ENCODE peak calls at places on chromosome X, in four cellular contexts. G, D, L and F are unnamed samples.

GRCh38 chrX:37745354-37745753 is 34.5 kb upstream of the CYBB start:
- DNase-seq in G (peak), D (peak), L (peak), F (peak)

GRCh38 chrX:99857455-99857854 is 552.6 kb downstream of the PCDH19 start:
- DNase-seq in G (no peak), D (no peak), L (no peak), F (no peak)

GRCh38 chrX:70132244-70132643 is 1.0 kb upstream of the IGBP1 start:
- DNase-seq in G (no peak), D (no peak), L (no peak), F (no peak)

GRCh38 chrX:44935640-44936039 is 62.7 kb downstream of the KDM6A start:
- DNase-seq in G (no peak), D (no peak), L (no peak), F (peak)

GRCh38 chrX:23435575-23435974 is 100.9 kb downstream of the PTCHD1 start:
- DNase-seq in G (no peak), D (no peak), L (no peak), F (no peak)

GRCh38 chrX:1231850-1232505 is 19.5 kb upstream of the CRLF2 start:
- DNase-seq in G (no peak), D (no peak), L (no peak), F (no peak)

GRCh38 chrX:68703369-68703768 is 55.9 kb downstream of the STARD8 start:
- DNase-seq in G (no peak), D (no peak), L (no peak), F (no peak)

GRCh38 chrX:9131066-9131465 is 97.1 kb upstream of the FAM9B start:
- DNase-seq in G (no peak), D (no peak), L (no peak), F (no peak)

GRCh38 chrX:40049084-40049641 is 48.6 kb downstream of the BCOR start:
- DNase-seq in G (no peak), D (no peak), L (no peak), F (no peak)

GRCh38 chrX:2474963-2475726 is 25.6 kb downstream of the DHRSX start:
- DNase-seq in G (no peak), D (no peak), L (no peak), F (no peak)

GRCh38 chrX:42094208-42094607 is 170.9 kb upstream of the CASK start:
- DNase-seq in G (no peak), D (no peak), L (no peak), F (no peak)

GRCh38 chrX:100636321-100636991 is at the start of gene TSPAN6:
- DNase-seq in G (peak), D (peak), L (peak), F (peak)

GRCh38 chrX:78116365-78116764 is 12.3 kb downstream of the PGK1 start:
- DNase-seq in G (no peak), D (no peak), L (no peak), F (no peak)

GRCh38 chrX:78118628-78119027 is 14.6 kb downstream of the PGK1 start:
- DNase-seq in G (no peak), D (no peak), L (no peak), F (no peak)

GRCh38 chrX:78124304-78124703 is 15.1 kb downstream of the TAF9B start:
- DNase-seq in G (no peak), D (no peak), L (no peak), F (no peak)

GRCh38 chrX:78123190-78123589 is 16.3 kb downstream of the TAF9B start:
- DNase-seq in G (no peak), D (no peak), L (no peak), F (no peak)

DNA sequence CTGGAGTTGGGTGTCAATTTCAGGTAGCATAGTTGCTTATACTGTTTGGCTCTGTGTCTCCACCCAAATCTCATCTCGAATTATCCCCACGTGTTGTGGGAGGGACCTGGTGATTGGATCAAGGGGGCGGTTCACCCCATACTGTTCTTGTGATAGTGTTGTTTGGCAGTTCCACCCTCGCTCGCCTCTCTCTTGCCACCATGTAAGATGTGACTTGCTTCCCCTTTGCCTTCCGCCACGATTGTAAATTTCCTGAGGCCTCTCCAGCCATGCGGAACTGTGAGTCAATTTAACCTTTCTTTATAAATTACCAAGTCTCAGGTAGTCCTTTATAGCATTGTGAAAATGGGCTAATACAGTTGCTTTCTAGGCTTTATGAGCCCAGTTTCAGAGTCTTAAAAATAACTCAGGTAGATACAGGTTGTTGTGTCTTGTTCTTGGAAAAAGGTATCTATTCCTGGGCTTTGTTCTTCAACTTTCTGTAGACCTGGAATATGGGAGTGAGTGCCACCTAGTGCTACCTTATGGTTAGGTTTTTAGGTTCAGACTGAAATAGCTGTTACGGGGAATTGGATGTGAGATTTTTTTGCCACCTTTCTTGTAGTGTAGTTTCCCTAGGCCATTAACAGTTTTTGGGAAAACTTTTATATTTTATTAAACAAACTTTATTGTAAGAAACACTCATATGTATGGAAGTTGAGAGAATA is 15.6 kb downstream of the PGK1 start:
- DNase-seq in G (no peak), D (no peak), L (no peak), F (no peak)
- TF ChIP-seq CTCF in G (no peak), D (peak), L (no peak), F (no peak)

GRCh38 chrX:19564606-19565005 is 49.3 kb upstream of the MAP3K15 start:
- DNase-seq in G (no peak), D (no peak), L (no peak), F (no peak)

GRCh38 chrX:19568422-19568821 is 53.1 kb upstream of the MAP3K15 start:
- DNase-seq in G (no peak), D (no peak), L (no peak), F (no peak)

GRCh38 chrX:19569121-19569805 is 54.0 kb upstream of the MAP3K15 start:
- DNase-seq in G (no peak), D (no peak), L (no peak), F (peak)

GRCh38 chrX:19565605-19566004 is 50.3 kb upstream of the MAP3K15 start:
- DNase-seq in G (no peak), D (no peak), L (no peak), F (no peak)

DNA sequence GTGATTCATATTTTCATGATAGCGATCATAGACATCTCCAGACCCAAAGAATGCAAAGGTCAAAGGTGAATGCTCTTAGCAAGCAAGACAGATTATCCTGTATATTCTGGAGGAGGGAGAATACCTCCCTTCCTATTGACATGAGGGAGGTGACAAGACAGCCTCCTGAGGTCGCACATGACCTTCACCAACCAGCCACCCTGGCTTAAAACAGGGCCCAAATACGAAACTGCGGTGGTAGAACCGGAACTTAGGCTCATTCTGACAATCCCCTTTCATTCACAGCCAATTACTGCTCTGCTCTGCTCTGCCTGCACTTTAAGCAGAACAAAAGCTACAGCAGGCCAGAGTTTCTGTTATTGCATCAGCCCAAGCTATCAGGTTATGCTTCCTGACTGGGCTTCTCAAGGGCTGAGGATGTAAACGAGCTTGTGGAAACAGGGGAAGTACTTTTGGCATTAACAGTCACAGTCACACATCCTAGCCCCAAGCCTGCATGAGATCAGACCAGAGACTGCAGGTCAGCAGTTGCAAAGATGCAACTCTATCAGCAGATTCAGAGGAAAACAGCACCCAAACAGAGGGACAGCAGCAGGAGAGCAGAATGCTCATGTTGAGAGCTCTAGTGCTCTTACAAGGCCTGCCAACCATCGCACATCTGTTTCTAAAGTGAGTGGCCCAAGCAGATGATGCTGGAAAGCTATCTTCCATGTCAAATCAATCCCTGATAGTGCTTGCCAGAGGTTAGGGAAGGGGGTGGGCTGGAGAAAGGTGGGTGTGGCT is 51.2 kb upstream of the MAP3K15 start:
- DNase-seq in G (no peak), D (peak), L (no peak), F (no peak)
- H3K27ac ChIP-seq in G (no peak), D (peak), L (peak), F (peak)

DNA sequence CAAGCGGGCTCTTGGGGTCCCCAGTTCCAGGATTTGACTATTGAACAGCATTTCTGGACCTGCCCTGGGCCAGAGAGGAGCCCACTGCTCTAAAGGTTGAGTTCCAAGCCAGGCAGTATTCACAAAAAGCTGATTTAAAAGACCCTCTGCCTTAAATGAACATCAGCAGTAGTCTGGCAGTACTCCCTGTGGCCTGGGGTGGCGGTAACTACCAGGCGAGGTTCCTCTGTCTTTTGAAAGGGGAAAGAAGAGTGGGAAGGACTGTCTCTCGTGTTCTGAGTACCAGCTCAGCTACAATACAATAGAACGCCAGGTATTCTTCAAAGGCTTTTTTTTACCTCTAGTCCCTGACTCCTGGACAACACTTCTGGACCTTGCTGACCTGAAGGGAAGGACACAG is 456.4 kb upstream of the TEX13C start:
- DNase-seq in G (no peak), D (no peak), L (no peak), F (no peak)
- TF ChIP-seq CTCF in G (no peak), D (no peak), L (no peak), F (no peak)

GRCh38 chrX:150982235-150982785 is 825 bp upstream of the HMGB3 start:
- DNase-seq in G (no peak), D (no peak), L (no peak), F (no peak)

GRCh38 chrX:150983526-150984163 is 510 bp downstream of the HMGB3 start:
- DNase-seq in G (no peak), D (peak), L (no peak), F (no peak)

GRCh38 chrX:150980711-150981110 is 2.4 kb upstream of the HMGB3 start:
- DNase-seq in G (no peak), D (no peak), L (no peak), F (no peak)

GRCh38 chrX:150984164-150984824 is 1.2 kb downstream of the HMGB3 start:
- DNase-seq in G (no peak), D (no peak), L (no peak), F (no peak)

DNA sequence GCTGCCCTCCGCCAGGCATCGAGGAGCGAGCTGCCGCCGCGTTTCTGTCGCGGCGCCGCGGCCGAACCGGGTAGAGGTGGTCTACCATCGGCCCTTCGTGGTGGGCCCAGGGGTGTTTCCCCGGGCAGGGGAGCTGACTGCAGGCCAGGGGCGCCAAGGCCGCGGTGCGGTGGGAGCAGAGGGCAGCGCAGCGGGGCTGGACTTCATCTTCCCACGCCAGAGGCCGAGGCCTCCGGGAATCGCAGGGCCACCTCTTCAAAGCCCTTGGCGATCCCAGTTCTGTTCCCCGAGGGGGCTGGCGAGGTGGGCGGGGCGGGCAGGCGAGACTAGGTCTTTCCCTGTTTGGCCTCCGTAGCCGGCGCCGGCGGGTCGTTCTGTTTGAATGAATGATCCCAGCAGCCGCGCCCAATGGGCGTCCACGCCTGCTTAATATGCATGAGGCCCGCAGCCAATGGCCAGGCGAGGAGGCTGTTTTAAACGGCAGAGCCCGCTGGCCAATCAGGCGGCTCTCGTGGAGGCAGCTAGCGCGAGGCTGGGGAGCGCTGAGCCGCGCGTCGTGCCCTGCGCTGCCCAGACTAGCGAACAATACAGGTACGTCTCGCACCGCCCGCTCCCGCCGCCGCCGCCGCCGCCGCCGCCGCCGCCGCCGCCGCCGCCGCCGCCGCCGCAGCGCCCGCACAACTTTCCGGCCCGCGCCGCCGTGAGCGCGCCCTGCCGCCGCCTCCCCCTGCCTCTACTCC is at the start of gene HMGB3:
- DNase-seq in G (peak), D (peak), L (peak), F (peak)
- H3K27ac ChIP-seq in G (peak), D (peak), L (no peak), F (peak)

DNA sequence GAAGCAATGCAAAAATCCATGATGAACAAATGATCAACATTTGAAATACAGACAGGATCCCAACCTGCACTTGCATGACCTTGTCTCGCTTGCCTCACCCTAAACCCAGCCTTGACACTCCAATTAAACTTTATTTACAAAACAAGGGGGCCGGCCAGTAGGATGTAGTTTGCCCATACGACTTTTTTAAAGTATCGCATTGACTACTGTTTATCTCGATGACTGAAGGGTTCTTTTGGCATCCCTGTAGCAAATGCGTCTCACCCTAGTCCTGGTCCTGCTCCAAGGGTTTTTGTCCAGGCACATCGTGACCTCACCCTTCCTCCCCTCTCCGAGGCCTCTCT is 430 bp upstream of the SLC25A5 start:
- DNase-seq in G (no peak), D (no peak), L (no peak), F (no peak)
- TF ChIP-seq CTCF in G (no peak), D (no peak), L (no peak), F (no peak)

DNA sequence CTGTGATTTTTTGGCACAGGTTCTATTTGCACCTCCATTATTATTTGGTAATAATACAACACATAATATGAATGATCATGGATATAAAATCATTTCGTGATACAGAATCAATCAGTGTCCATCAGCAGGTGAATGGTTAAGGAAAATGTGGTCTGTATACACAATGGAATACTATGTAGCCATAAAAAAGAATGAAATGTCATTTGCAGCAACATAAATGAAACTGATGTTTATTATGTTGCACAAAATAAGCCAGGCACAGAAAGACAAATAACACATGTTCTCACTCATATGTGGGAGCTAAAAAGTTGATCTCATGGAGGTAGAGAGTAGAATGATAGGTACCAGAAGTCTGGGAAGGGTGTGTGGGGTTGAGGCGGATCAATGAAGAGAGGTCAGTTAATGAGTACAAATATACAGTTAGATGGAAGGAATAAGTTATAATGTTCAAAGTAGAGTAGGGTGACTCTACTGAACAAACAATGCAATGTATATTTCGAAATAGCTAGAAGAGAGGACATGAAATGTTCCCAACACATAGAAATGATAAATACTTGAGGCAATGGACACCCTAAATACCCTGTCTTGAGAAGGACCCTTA is 1.1 kb upstream of the SMARCA1 start:
- DNase-seq in G (no peak), D (no peak), L (no peak), F (no peak)
- H3K27ac ChIP-seq in G (no peak), D (no peak), L (no peak), F (no peak)

DNA sequence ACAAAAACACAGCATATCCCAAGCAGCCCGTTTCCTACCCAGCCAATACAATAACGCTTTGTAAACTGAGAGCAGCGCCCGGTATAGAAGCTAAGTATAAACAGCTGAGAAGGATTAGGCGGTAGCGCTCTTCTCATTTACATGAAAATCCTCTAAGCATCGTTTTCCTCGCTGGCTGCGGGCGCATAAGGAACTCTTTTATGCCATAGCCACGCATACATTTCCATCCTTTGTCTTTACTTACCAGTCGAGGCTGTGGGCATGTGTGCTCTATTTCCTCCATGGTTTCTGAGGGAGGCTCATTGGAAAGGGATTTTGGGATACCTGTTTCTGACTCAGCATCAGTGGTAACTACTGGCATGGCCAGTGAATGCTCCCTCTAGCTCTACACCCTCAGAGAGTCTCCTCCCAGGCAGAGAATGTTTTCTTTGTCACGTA is 383 bp downstream of the PCYT1B start:
- DNase-seq in G (no peak), D (no peak), L (no peak), F (no peak)
- TF ChIP-seq CTCF in G (no peak), D (no peak), L (no peak), F (no peak)

GRCh38 chrX:124347242-124347641 is 879 bp downstream of the SH2D1A start:
- DNase-seq in G (no peak), D (no peak), L (no peak), F (no peak)
- H3K27ac ChIP-seq in G (no peak), D (no peak), L (no peak), F (no peak)

GRCh38 chrX:106898462-106898861 is 4.7 kb downstream of the RIPPLY1 start:
- DNase-seq in G (no peak), D (peak), L (no peak), F (no peak)
- TF ChIP-seq CTCF in G (no peak), D (peak), L (no peak), F (peak)

DNA sequence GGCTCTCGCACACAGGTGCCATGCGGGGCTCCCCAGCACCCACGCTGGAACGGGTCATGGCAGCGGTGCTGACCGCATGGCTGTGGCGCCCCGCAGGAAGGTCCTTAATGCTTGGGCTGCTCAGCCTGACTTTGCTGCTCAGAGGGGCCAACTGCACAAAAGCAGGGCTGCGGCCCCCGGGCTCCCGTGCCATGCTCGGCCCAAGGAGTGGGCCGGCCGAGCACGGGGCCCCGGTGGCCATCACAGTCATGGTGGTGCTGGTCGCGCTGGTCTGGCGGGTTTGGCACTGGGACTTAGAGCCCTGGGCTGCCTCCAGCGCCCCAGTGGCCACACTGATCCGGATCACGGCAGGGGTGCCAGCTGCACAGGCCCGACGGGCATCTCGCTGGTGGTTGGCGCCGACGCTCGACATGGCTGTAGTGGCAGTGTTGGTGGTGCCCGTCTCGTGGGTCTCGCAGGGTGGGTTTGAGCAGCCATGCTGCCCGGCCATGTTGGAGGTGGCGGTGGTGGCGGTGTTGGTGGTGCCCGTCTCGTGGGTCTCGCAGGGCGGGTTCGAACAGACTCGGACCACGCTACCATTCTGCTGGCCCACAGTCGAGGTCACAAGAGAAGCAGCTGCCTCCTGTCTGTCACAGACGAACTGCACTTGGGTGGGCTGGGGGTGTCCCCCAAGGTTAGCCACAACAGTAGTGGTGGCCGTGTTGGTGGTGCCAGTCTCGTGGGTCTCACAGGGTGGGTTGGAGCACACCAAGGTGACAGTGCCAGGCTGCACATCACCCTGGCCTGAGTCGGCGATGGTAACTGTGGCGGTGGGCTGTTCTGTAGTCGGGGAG is 10.4 kb upstream of the RENBP start:
- DNase-seq in G (no peak), D (no peak), L (no peak), F (no peak)
- H3K27ac ChIP-seq in G (peak), D (no peak), L (peak), F (no peak)